ENCODE peak calls at places on chromosomes 16 and 17, in six cellular contexts. D, Z, U, H, L and R are unnamed samples.

GRCh38 chr16:10968509-10968908 is 24.1 kb downstream of the CLEC16A start:
- DNase-seq in L (no peak), Z (no peak), H (no peak), D (no peak), U (no peak), R (no peak)

GRCh38 chr16:3878610-3879009 is 1.9 kb downstream of the CREBBP start:
- DNase-seq in H (no peak), L (no peak), Z (no peak), U (no peak), D (no peak), R (no peak)

GRCh38 chr17:47106130-47106529 is 83.0 kb downstream of the CDC27 start:
- DNase-seq in U (no peak), D (no peak), H (no peak), L (no peak), Z (no peak), R (no peak)

GRCh38 chr16:1288813-1289479 is 20.5 kb upstream of the UBE2I start:
- DNase-seq in Z (no peak), U (no peak), L (no peak), D (no peak), H (no peak), R (no peak)

GRCh38 chr17:8954339-8954738 is 11.2 kb downstream of the PIK3R5 start:
- DNase-seq in L (no peak), Z (peak; percentile 63), U (no peak), D (no peak), H (peak; percentile 97), R (no peak)

GRCh38 chr17:76504117-76504516 is 2.9 kb upstream of the RHBDF2 start:
- DNase-seq in U (no peak), Z (no peak), D (no peak), H (no peak), L (no peak), R (no peak)

GRCh38 chr16:26816266-26816665 is 250.5 kb upstream of the C16orf82 start:
- DNase-seq in D (no peak), L (no peak), H (no peak), U (no peak), Z (no peak), R (no peak)

GRCh38 chr16:68093816-68094613 is 8.8 kb downstream of the NFATC3 start:
- DNase-seq in L (no peak), H (no peak), D (no peak), U (no peak), Z (no peak), R (peak; percentile 9)

GRCh38 chr17:44400226-44400847 is 10.9 kb upstream of the ITGA2B start:
- DNase-seq in Z (no peak), L (no peak), D (no peak), U (no peak), H (no peak), R (peak; percentile 29)

GRCh38 chr17:73474370-73474988 is 162.7 kb upstream of the CDC42EP4 start:
- DNase-seq in H (no peak), U (peak; percentile 9), Z (peak; percentile 5), D (peak; percentile 47), L (peak; percentile 95), R (peak; percentile 40)

GRCh38 chr17:57086069-57086930 is 1.3 kb downstream of the AKAP1 start:
- DNase-seq in H (no peak), L (no peak), U (no peak), D (no peak), Z (no peak), R (no peak)

GRCh38 chr16:12313902-12314621 is 337.5 kb downstream of the SNX29 start:
- DNase-seq in D (no peak), L (no peak), U (no peak), Z (no peak), H (no peak), R (no peak)

GRCh38 chr17:75927286-75927922 is 13.4 kb downstream of the FBF1 start:
- DNase-seq in D (no peak), Z (no peak), L (no peak), H (no peak), U (no peak), R (no peak)

GRCh38 chr17:65071861-65072260 is 15.3 kb upstream of the GNA13 start:
- DNase-seq in L (peak; percentile 46), D (no peak), H (no peak), Z (no peak), U (no peak), R (peak; percentile 83)

GRCh38 chr17:43365356-43365755 is 33.4 kb upstream of the ARL4D start:
- DNase-seq in L (no peak), D (no peak), Z (no peak), H (no peak), U (no peak), R (no peak)

GRCh38 chr17:75477493-75477862 is 21.0 kb downstream of the TMEM94 start:
- DNase-seq in U (no peak), Z (no peak), L (no peak), D (no peak), H (no peak), R (no peak)

GRCh38 chr16:75621170-75621477 is 2.0 kb downstream of the ADAT1 start:
- DNase-seq in D (no peak), U (no peak), H (no peak), L (peak; percentile 4), Z (no peak), R (peak; percentile 13)

GRCh38 chr16:2835638-2836493 is 5.8 kb downstream of the ZG16B start:
- DNase-seq in U (peak; percentile 65), Z (no peak), D (no peak), H (no peak), L (peak; percentile 99), R (peak; percentile 100)

GRCh38 chr16:68387301-68387700 is 61.0 kb downstream of the SMPD3 start:
- DNase-seq in U (no peak), H (no peak), Z (no peak), L (no peak), D (no peak), R (no peak)

GRCh38 chr16:50666658-50667496 is 14.2 kb downstream of the SNX20 start:
- DNase-seq in L (no peak), Z (no peak), U (no peak), H (no peak), D (no peak), R (no peak)

GRCh38 chr16:46895399-46896313 is 11.5 kb downstream of the GPT2 start:
- DNase-seq in Z (no peak), D (no peak), U (no peak), H (no peak), L (no peak), R (no peak)

GRCh38 chr17:68599873-68600122 is 1.4 kb downstream of the FAM20A start:
- DNase-seq in H (no peak), L (no peak), Z (no peak), U (no peak), D (no peak), R (no peak)

GRCh38 chr17:41103896-41104295 is 1.3 kb upstream of the KRTAP4-9 start:
- DNase-seq in H (no peak), U (no peak), L (no peak), Z (no peak), D (no peak), R (no peak)

GRCh38 chr17:34639706-34640425 is 60.5 kb downstream of the TMEM132E start:
- DNase-seq in H (no peak), L (no peak), U (no peak), D (no peak), Z (no peak), R (no peak)

GRCh38 chr16:67415872-67416793 is at the start of gene ZDHHC1:
- DNase-seq in U (no peak), Z (peak; percentile 24), D (peak; percentile 30), H (no peak), L (peak; percentile 81), R (peak; percentile 51)

GRCh38 chr17:75854111-75854748 is 905 bp downstream of the WBP2 start:
- DNase-seq in D (no peak), L (peak; percentile 84), Z (no peak), U (no peak), H (no peak), R (peak; percentile 87)

GRCh38 chr16:51526622-51527021 is 375.6 kb upstream of the SALL1 start:
- DNase-seq in D (no peak), Z (no peak), L (no peak), U (no peak), H (no peak), R (no peak)